ENCODE peak calls at places on chromosome 1, in eight cellular contexts. One of them, this sample, is unnamed.

GRCh38 chr1:203340112-203340804 is 10.7 kb downstream of the FMOD start:
- DNase-seq in suprapubic skin: no peak
- DNase-seq in AG09309: no peak
- DNase-seq in stomach: peak
- DNase-seq in GM20000: peak
- DNase-seq in tibial artery: peak
- DNase-seq in WTC11: peak
- DNase-seq in glutamatergic neuron: peak
- DNase-seq in this sample: no peak

GRCh38 chr1:92291372-92291999 is 7.3 kb downstream of the GLMN start:
- DNase-seq in suprapubic skin: no peak
- DNase-seq in AG09309: peak
- DNase-seq in stomach: no peak
- DNase-seq in GM20000: peak
- DNase-seq in tibial artery: no peak
- DNase-seq in WTC11: no peak
- DNase-seq in glutamatergic neuron: no peak
- DNase-seq in this sample: no peak

GRCh38 chr1:53734650-53735211 is 4.2 kb downstream of the GLIS1 start:
- DNase-seq in suprapubic skin: no peak
- DNase-seq in AG09309: peak
- DNase-seq in stomach: no peak
- DNase-seq in GM20000: no peak
- DNase-seq in tibial artery: no peak
- DNase-seq in WTC11: no peak
- DNase-seq in glutamatergic neuron: peak
- DNase-seq in this sample: no peak

GRCh38 chr1:203860396-203860951 is 925 bp upstream of the SNRPE start:
- DNase-seq in suprapubic skin: no peak
- DNase-seq in AG09309: peak
- DNase-seq in stomach: peak
- DNase-seq in GM20000: no peak
- DNase-seq in tibial artery: no peak
- DNase-seq in WTC11: no peak
- DNase-seq in glutamatergic neuron: no peak
- DNase-seq in this sample: no peak

GRCh38 chr1:183043872-183044859 is 20.9 kb downstream of the LAMC1 start:
- DNase-seq in suprapubic skin: no peak
- DNase-seq in AG09309: peak
- DNase-seq in stomach: no peak
- DNase-seq in GM20000: no peak
- DNase-seq in tibial artery: no peak
- DNase-seq in WTC11: no peak
- DNase-seq in glutamatergic neuron: no peak
- DNase-seq in this sample: no peak

GRCh38 chr1:12480748-12481362 is 137.2 kb downstream of the DHRS3 start:
- DNase-seq in suprapubic skin: no peak
- DNase-seq in AG09309: peak
- DNase-seq in stomach: no peak
- DNase-seq in GM20000: no peak
- DNase-seq in tibial artery: no peak
- DNase-seq in WTC11: no peak
- DNase-seq in glutamatergic neuron: no peak
- DNase-seq in this sample: no peak

GRCh38 chr1:15153842-15154479 is 414 bp downstream of the TMEM51 start:
- DNase-seq in suprapubic skin: no peak
- DNase-seq in AG09309: no peak
- DNase-seq in stomach: peak
- DNase-seq in GM20000: peak
- DNase-seq in tibial artery: peak
- DNase-seq in WTC11: peak
- DNase-seq in glutamatergic neuron: peak
- DNase-seq in this sample: peak

GRCh38 chr1:117562581-117563491 is 43.0 kb upstream of the TENT5C start:
- DNase-seq in suprapubic skin: peak
- DNase-seq in AG09309: no peak
- DNase-seq in stomach: peak
- DNase-seq in GM20000: no peak
- DNase-seq in tibial artery: no peak
- DNase-seq in WTC11: no peak
- DNase-seq in glutamatergic neuron: no peak
- DNase-seq in this sample: no peak

GRCh38 chr1:40630488-40631223 is 34.8 kb downstream of the RIMS3 start:
- DNase-seq in suprapubic skin: no peak
- DNase-seq in AG09309: no peak
- DNase-seq in stomach: peak
- DNase-seq in GM20000: no peak
- DNase-seq in tibial artery: no peak
- DNase-seq in WTC11: peak
- DNase-seq in glutamatergic neuron: peak
- DNase-seq in this sample: no peak

GRCh38 chr1:163535807-163536206 is 214.1 kb downstream of the NUF2 start:
- DNase-seq in suprapubic skin: no peak
- DNase-seq in AG09309: peak
- DNase-seq in stomach: no peak
- DNase-seq in GM20000: no peak
- DNase-seq in tibial artery: no peak
- DNase-seq in WTC11: no peak
- DNase-seq in glutamatergic neuron: no peak
- DNase-seq in this sample: no peak

GRCh38 chr1:90475623-90476022 is 241.5 kb downstream of the BARHL2 start:
- DNase-seq in suprapubic skin: no peak
- DNase-seq in AG09309: no peak
- DNase-seq in stomach: no peak
- DNase-seq in GM20000: no peak
- DNase-seq in tibial artery: no peak
- DNase-seq in WTC11: no peak
- DNase-seq in glutamatergic neuron: no peak
- DNase-seq in this sample: no peak

GRCh38 chr1:36889478-36889845 is 144.9 kb downstream of the GRIK3 start:
- DNase-seq in suprapubic skin: no peak
- DNase-seq in AG09309: no peak
- DNase-seq in stomach: no peak
- DNase-seq in GM20000: no peak
- DNase-seq in tibial artery: no peak
- DNase-seq in WTC11: no peak
- DNase-seq in glutamatergic neuron: no peak
- DNase-seq in this sample: no peak

GRCh38 chr1:226132731-226133503 is 53.6 kb downstream of the ACBD3 start:
- DNase-seq in suprapubic skin: no peak
- DNase-seq in AG09309: no peak
- DNase-seq in stomach: peak
- DNase-seq in GM20000: no peak
- DNase-seq in tibial artery: no peak
- DNase-seq in WTC11: no peak
- DNase-seq in glutamatergic neuron: no peak
- DNase-seq in this sample: no peak

DNA sequence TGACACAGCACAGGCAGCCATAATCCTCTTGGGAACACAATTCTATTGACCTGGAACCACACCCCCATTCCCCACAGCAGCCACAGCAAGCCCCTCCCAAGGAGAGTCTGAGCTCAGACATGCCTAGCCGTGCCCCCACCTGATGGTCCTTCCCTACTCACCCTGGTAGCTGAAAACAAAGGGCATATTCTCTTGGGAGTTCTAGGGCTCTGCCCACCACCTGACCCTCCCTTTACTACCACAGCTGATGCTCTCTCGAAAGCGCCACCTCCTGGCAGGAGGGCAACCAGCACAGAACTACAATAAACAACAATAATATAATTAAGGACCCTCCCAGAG is 184.8 kb upstream of the COA6 start:
- DNase-seq in suprapubic skin: no peak
- DNase-seq in AG09309: no peak
- DNase-seq in stomach: no peak
- DNase-seq in GM20000: no peak
- DNase-seq in tibial artery: no peak
- DNase-seq in WTC11: peak
- DNase-seq in glutamatergic neuron: peak
- DNase-seq in this sample: no peak
- TF ChIP-seq CTCF in suprapubic skin: no peak
- TF ChIP-seq CTCF in AG09309: peak
- TF ChIP-seq CTCF in stomach: no peak
- TF ChIP-seq CTCF in GM20000: no peak
- TF ChIP-seq CTCF in tibial artery: no peak
- TF ChIP-seq CTCF in WTC11: no peak
- TF ChIP-seq CTCF in glutamatergic neuron: peak
- TF ChIP-seq CTCF in this sample: no peak

GRCh38 chr1:218778731-218779130 is 394.9 kb upstream of the LYPLAL1 start:
- DNase-seq in suprapubic skin: no peak
- DNase-seq in AG09309: no peak
- DNase-seq in stomach: no peak
- DNase-seq in GM20000: no peak
- DNase-seq in tibial artery: no peak
- DNase-seq in WTC11: no peak
- DNase-seq in glutamatergic neuron: no peak
- DNase-seq in this sample: no peak

GRCh38 chr1:218778257-218778656 is 395.4 kb upstream of the LYPLAL1 start:
- DNase-seq in suprapubic skin: no peak
- DNase-seq in AG09309: no peak
- DNase-seq in stomach: no peak
- DNase-seq in GM20000: no peak
- DNase-seq in tibial artery: no peak
- DNase-seq in WTC11: no peak
- DNase-seq in glutamatergic neuron: no peak
- DNase-seq in this sample: no peak

GRCh38 chr1:218775476-218776170 is 398.1 kb upstream of the LYPLAL1 start:
- DNase-seq in suprapubic skin: no peak
- DNase-seq in AG09309: no peak
- DNase-seq in stomach: no peak
- DNase-seq in GM20000: no peak
- DNase-seq in tibial artery: no peak
- DNase-seq in WTC11: no peak
- DNase-seq in glutamatergic neuron: no peak
- DNase-seq in this sample: no peak

GRCh38 chr1:218783916-218784315 is 389.8 kb upstream of the LYPLAL1 start:
- DNase-seq in suprapubic skin: no peak
- DNase-seq in AG09309: no peak
- DNase-seq in stomach: no peak
- DNase-seq in GM20000: no peak
- DNase-seq in tibial artery: no peak
- DNase-seq in WTC11: no peak
- DNase-seq in glutamatergic neuron: no peak
- DNase-seq in this sample: no peak

DNA sequence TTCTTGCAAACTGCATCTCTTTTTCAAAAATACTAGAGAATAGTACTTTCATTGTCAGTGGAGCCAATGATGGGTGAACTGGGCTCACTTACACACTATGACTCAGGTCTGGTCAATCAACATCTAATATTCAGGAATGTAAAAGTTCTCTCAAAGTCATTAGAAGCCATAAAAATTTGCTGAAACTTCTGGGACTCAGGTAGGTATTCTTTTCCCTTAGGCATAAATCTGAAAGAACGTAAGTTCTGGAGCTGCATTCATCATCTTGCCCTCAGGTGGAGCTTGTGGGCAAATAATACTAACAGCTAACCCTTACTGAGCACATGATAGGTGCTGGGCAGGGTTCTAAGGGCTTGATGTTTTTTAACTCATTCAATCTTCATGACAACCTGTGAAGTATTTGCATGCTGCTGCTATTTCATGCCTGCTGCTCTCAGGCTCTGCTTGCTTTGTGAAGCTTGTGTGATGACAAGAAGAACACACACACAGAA is 394.3 kb upstream of the LYPLAL1 start:
- DNase-seq in suprapubic skin: no peak
- DNase-seq in AG09309: no peak
- DNase-seq in stomach: no peak
- DNase-seq in GM20000: no peak
- DNase-seq in tibial artery: no peak
- DNase-seq in WTC11: no peak
- DNase-seq in glutamatergic neuron: no peak
- DNase-seq in this sample: no peak
- TF ChIP-seq CTCF in suprapubic skin: no peak
- TF ChIP-seq CTCF in AG09309: no peak
- TF ChIP-seq CTCF in stomach: no peak
- TF ChIP-seq CTCF in GM20000: no peak
- TF ChIP-seq CTCF in tibial artery: no peak
- TF ChIP-seq CTCF in WTC11: no peak
- TF ChIP-seq CTCF in glutamatergic neuron: no peak
- TF ChIP-seq CTCF in this sample: no peak

DNA sequence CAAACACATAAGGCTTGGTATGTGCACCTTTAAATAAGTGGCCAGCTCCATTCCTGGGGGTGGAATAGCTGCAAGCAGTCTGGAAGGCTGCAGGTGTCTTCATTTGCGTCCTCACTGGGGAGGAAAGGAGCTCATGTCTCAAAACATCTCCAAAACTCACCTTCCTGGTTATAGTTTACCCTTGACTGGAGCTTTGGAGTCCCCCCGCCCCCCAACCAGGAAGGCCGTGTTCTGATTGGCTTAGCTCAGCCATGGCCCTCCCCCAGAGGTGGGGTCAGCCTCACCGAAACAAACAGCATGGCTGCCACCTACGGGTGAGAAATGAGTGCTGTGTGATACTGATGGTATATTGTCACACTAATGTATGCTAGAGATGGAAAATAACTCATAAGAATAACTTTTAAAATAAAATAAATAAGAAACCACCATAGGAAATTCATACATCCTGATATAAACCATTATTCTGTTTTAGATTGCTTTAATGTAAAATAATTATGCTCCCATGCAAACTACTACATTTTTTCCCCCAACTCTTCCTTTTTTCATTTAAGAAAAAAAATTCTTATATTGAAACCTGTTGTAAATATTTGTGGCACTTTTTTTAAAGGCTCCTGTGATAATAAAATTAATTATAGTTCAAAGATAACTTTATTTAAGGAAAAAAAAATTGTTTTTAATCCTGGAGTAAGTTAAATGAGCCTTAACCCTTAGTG is 90.8 kb downstream of the ZP4 start:
- DNase-seq in suprapubic skin: no peak
- DNase-seq in AG09309: no peak
- DNase-seq in stomach: peak
- DNase-seq in GM20000: peak
- DNase-seq in tibial artery: no peak
- DNase-seq in WTC11: peak
- DNase-seq in glutamatergic neuron: peak
- DNase-seq in this sample: no peak
- TF ChIP-seq CTCF in suprapubic skin: no peak
- TF ChIP-seq CTCF in AG09309: no peak
- TF ChIP-seq CTCF in stomach: peak
- TF ChIP-seq CTCF in GM20000: no peak
- TF ChIP-seq CTCF in tibial artery: no peak
- TF ChIP-seq CTCF in WTC11: peak
- TF ChIP-seq CTCF in glutamatergic neuron: peak
- TF ChIP-seq CTCF in this sample: no peak

DNA sequence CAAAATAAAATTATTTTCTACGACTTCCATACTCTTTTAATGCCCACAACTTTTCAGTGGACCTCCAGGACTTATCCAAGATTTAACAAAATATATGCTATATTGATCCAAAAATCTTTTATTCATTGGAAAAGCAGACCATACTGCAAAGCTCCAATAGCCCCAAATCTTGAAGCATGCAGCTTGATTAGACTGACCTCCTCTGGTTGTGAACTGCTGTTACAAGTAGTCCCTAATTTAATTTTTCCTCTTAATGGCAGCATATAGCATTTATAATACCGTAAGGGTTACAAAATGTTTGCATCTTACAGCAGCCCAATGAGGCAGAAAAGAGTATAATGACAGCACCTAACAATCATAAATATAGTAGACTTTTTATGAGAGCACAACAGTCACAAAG is 49.8 kb downstream of the TPR start:
- DNase-seq in suprapubic skin: no peak
- DNase-seq in AG09309: no peak
- DNase-seq in stomach: no peak
- DNase-seq in GM20000: no peak
- DNase-seq in tibial artery: no peak
- DNase-seq in WTC11: no peak
- DNase-seq in glutamatergic neuron: no peak
- DNase-seq in this sample: no peak
- TF ChIP-seq CTCF in suprapubic skin: no peak
- TF ChIP-seq CTCF in AG09309: peak
- TF ChIP-seq CTCF in stomach: no peak
- TF ChIP-seq CTCF in GM20000: no peak
- TF ChIP-seq CTCF in tibial artery: peak
- TF ChIP-seq CTCF in WTC11: no peak
- TF ChIP-seq CTCF in glutamatergic neuron: peak
- TF ChIP-seq CTCF in this sample: no peak